ENCODE peak calls at places on chromosomes 5 and 9, in ten cellular contexts. K is Panc1, M is body of pancreas, C is transverse colon, S is kidney, L is HCT116, A is heart right ventricle, N is upper lobe of right lung, V is tibial nerve, I is adrenal gland. R is an unnamed sample. For H3K36me3, the result is how much of the 10 kb centered on the place peaks cover.

GRCh38 chr9:124202447-124202971 is 55.2 kb upstream of the NEK6 start:
- DNase-seq in C (peak), L (no peak), N (peak), A (peak), M (no peak), V (peak), S (no peak), I (peak), K (no peak), R (peak)

GRCh38 chr9:136361047-136361756 is 2.3 kb downstream of the DNLZ start:
- DNase-seq in N (no peak), L (no peak), C (no peak), M (no peak), V (no peak), I (no peak), K (no peak), A (no peak), S (no peak), R (no peak)

GRCh38 chr5:173472784-173473278 is 143.6 kb downstream of the BOD1 start:
- DNase-seq in C (no peak), M (peak), K (no peak), A (no peak), I (peak), L (no peak), V (no peak), S (no peak), N (no peak), R (peak)

GRCh38 chr9:106945727-106946690 is 83.0 kb downstream of the ZNF462 start:
- DNase-seq in L (no peak), K (no peak), V (no peak), I (no peak), M (no peak), N (no peak), S (no peak), A (no peak), C (no peak), R (no peak)

GRCh38 chr5:159332800-159333563 is 2.7 kb upstream of the IL12B start:
- DNase-seq in S (no peak), M (no peak), C (no peak), L (no peak), V (no peak), K (no peak), A (no peak), N (no peak), I (no peak), R (no peak)

GRCh38 chr9:114065304-114065703 is 12.8 kb downstream of the AMBP start:
- DNase-seq in M (no peak), V (no peak), K (no peak), I (no peak), S (no peak), A (no peak), N (no peak), L (no peak), C (no peak), R (no peak)

GRCh38 chr5:124894541-124894940 is 148.1 kb upstream of the ZNF608 start:
- DNase-seq in S (no peak), M (no peak), C (no peak), I (no peak), N (no peak), V (no peak), K (no peak), L (no peak), A (no peak), R (no peak)

GRCh38 chr9:123911024-123911423 is 18.9 kb downstream of the DENND1A start:
- DNase-seq in K (no peak), N (no peak), S (no peak), V (no peak), M (no peak), C (no peak), I (no peak), A (no peak), L (no peak), R (no peak)

GRCh38 chr9:110048473-110048975 is 159.4 kb downstream of the C9orf152 start:
- DNase-seq in K (no peak), A (peak), S (peak), M (peak), I (peak), L (peak), N (peak), V (peak), C (peak), R (peak)

GRCh38 chr5:44888435-44888834 is 79.7 kb downstream of the MRPS30 start:
- DNase-seq in A (no peak), C (no peak), K (no peak), I (no peak), L (no peak), V (no peak), N (no peak), S (no peak), M (no peak), R (no peak)

GRCh38 chr9:131473891-131474290 is 28.8 kb upstream of the POMT1 start:
- DNase-seq in N (peak), K (no peak), V (no peak), C (no peak), A (no peak), S (peak), I (peak), M (no peak), L (no peak), R (no peak)

GRCh38 chr5:93192107-93192506 is 388.9 kb downstream of the NR2F1-AS1 start:
- DNase-seq in S (no peak), N (no peak), C (no peak), I (no peak), A (no peak), V (no peak), K (peak), M (no peak), L (peak), R (no peak)

GRCh38 chr9:34084562-34084961 is 35.9 kb upstream of the UBAP2 start:
- DNase-seq in N (peak), A (no peak), C (peak), M (no peak), S (no peak), K (no peak), L (no peak), I (no peak), V (peak), R (peak)

GRCh38 chr5:86964889-86965288 is 302.8 kb upstream of the RASA1 start:
- DNase-seq in S (no peak), N (no peak), K (no peak), A (no peak), L (no peak), V (no peak), I (no peak), M (no peak), C (no peak), R (no peak)

GRCh38 chr5:86971034-86971511 is 296.6 kb upstream of the RASA1 start:
- DNase-seq in L (peak), N (no peak), K (no peak), M (no peak), S (no peak), C (no peak), V (no peak), I (no peak), A (no peak), R (no peak)

GRCh38 chr5:86968311-86968753 is 299.4 kb upstream of the RASA1 start:
- DNase-seq in I (no peak), C (no peak), N (no peak), A (peak), V (no peak), M (peak), L (peak), K (peak), S (no peak), R (peak)
- TF ChIP-seq CTCF in I (peak), C (peak), N (peak), A (no peak), V (peak), M (peak), L (peak), K (peak), S (peak), R (peak)

GRCh38 chr5:171493646-171494393 is 74.4 kb downstream of the FGF18 start:
- DNase-seq in V (no peak), N (no peak), L (no peak), C (no peak), K (no peak), M (no peak), S (no peak), I (no peak), A (no peak), R (no peak)
- H3K4me3 ChIP-seq in V (no peak), N (no peak), L (peak), C (no peak), K (no peak), M (no peak), S (no peak), I (no peak), A (no peak), R (peak)

GRCh38 chr5:6266671-6267197 is 111.6 kb downstream of the MED10 start:
- DNase-seq in K (no peak), C (no peak), L (no peak), V (no peak), N (no peak), I (no peak), A (no peak), M (no peak), S (no peak), R (no peak)
- H3K36me3 ChIP-seq in K (under half), C (under half), L (under half), V (under half), N (under half), I (under half), A (under half), M (under half), S (under half), R (under half)

DNA sequence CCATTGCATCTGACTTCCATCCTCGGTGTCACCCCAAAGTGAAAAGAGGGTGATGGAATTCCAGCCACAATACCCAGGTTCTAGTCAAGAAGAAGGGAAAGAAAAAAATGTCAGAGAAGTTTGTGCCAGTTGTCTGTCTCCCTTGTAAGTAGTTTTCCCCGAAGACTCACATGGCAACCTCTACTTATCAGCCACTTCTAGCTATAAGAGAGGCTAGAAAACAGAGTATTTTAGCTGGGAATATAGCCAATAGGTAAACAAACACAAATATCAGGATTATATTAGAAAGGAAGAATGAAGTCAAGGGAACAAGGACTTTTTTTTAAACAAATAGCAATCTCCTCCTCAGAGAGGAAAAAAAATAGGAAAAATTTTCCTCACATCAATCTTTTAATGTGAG is 12.2 kb upstream of the ISL1 start:
- DNase-seq in I (no peak), S (no peak), L (no peak), V (no peak), C (no peak), A (no peak), K (no peak), M (no peak), N (no peak), R (no peak)
- TF ChIP-seq CTCF in I (no peak), S (no peak), L (no peak), V (no peak), C (no peak), A (no peak), K (no peak), M (no peak), N (no peak), R (no peak)